ENCODE peak calls at places on chromosomes 1 and 21, in eight cellular contexts. C is astrocyte of the spinal cord, N is epithelial cell of esophagus, U is breast epithelium, D is PC-3, Y is neuronal stem cell, K is suprapubic skin, Z is Peyer's patch. F is an unnamed sample.

GRCh38 chr1:64337476-64337875 is 132.5 kb upstream of the CACHD1 start:
- DNase-seq in C (no peak), N (no peak), U (no peak), D (no peak), Y (no peak), K (no peak), Z (no peak), F (no peak)

GRCh38 chr1:210292276-210292851 is 36.3 kb upstream of the HHAT start:
- DNase-seq in C (peak; percentile 30), N (no peak), U (peak; percentile 60), D (peak; percentile 57), Y (peak; percentile 90), K (peak; percentile 81), Z (peak; percentile 20), F (no peak)

GRCh38 chr1:170661646-170662411 is 2.1 kb upstream of the PRRX1 start:
- DNase-seq in C (peak; percentile 67), N (peak; percentile 21), U (no peak), D (no peak), Y (no peak), K (no peak), Z (no peak), F (no peak)

GRCh38 chr1:231236131-231236571 is 4.9 kb upstream of the GNPAT start:
- DNase-seq in C (no peak), N (no peak), U (no peak), D (no peak), Y (no peak), K (no peak), Z (no peak), F (no peak)

GRCh38 chr21:25837545-25838263 is 102.9 kb downstream of the GABPA start:
- DNase-seq in C (peak; percentile 86), N (peak; percentile 39), U (no peak), D (peak; percentile 88), Y (no peak), K (no peak), Z (no peak), F (no peak)

GRCh38 chr1:174902531-174903099 is 97.1 kb upstream of the CACYBP start:
- DNase-seq in C (no peak), N (peak; percentile 76), U (peak; percentile 37), D (peak; percentile 2), Y (no peak), K (no peak), Z (no peak), F (peak; percentile 61)

GRCh38 chr1:9009438-9010366 is 16.5 kb downstream of the SLC2A7 start:
- DNase-seq in C (peak; percentile 19), N (peak; percentile 41), U (no peak), D (peak; percentile 33), Y (no peak), K (no peak), Z (peak; percentile 40), F (no peak)

GRCh38 chr1:206575165-206575893 is 36.9 kb downstream of the EIF2D start:
- DNase-seq in C (peak; percentile 64), N (peak; percentile 90), U (no peak), D (no peak), Y (no peak), K (no peak), Z (peak; percentile 60), F (no peak)

GRCh38 chr1:194795917-194796593 is 1609.6 kb upstream of the B3GALT2 start:
- DNase-seq in C (no peak), N (no peak), U (no peak), D (peak; percentile 26), Y (no peak), K (no peak), Z (no peak), F (no peak)

GRCh38 chr1:54558434-54559030 is 10.5 kb downstream of the ACOT11 start:
- DNase-seq in C (no peak), N (no peak), U (no peak), D (no peak), Y (no peak), K (no peak), Z (no peak), F (no peak)

GRCh38 chr1:40958210-40958609 is 21.3 kb upstream of the CTPS1 start:
- DNase-seq in C (no peak), N (no peak), U (no peak), D (no peak), Y (no peak), K (no peak), Z (no peak), F (no peak)

GRCh38 chr1:181739214-181739613 is 255.9 kb downstream of the CACNA1E start:
- DNase-seq in C (no peak), N (no peak), U (no peak), D (no peak), Y (no peak), K (no peak), Z (no peak), F (no peak)

DNA sequence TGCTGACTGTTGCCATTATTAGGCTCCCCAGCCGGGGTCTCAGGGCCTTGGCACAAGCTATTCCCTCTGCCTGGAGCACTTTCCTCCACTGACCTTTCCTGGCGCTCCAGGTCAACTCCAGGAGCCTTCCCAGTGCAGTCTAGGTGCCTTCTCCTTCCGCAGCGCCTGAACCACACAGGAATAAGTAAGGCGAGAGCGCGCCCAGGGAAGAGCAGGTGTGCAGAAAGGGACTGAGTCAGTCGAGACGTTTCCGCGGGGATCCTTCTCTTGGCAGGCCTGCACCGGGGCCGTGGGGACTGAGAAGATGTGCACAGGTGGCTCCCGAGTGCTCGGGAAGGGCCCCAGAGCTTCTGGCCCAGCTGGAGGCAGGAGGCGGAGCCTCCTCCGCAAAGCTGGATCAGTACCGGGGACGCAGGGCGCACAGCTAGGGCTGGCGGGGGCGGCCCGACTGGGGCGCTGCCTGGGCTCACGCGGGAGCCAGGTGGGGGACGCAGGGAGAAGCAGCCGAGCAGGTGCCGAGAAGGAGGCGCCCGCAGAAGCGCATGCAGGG is 765 bp upstream of the BMP8A start:
- DNase-seq in C (no peak), N (peak; percentile 33), U (no peak), D (no peak), Y (no peak), K (no peak), Z (no peak), F (no peak)
- H3K4me3 ChIP-seq in C (no peak overlapping the region), N (no peak overlapping the region), U (peak overlapping the region; percentile 17), D (peak overlapping the region; percentile 69), Y (peak overlapping the region; percentile 79), K (peak overlapping the region; percentile 49), Z (peak overlapping the region; percentile 54), F (peak overlapping the region; percentile 3)

GRCh38 chr1:74587888-74588287 is 75.5 kb upstream of the LRRC53 start:
- DNase-seq in C (no peak), N (no peak), U (no peak), D (no peak), Y (no peak), K (no peak), Z (no peak), F (no peak)

GRCh38 chr1:74583365-74583764 is 71.0 kb upstream of the LRRC53 start:
- DNase-seq in C (no peak), N (no peak), U (no peak), D (no peak), Y (no peak), K (no peak), Z (no peak), F (no peak)

GRCh38 chr1:74590288-74590687 is 77.9 kb upstream of the LRRC53 start:
- DNase-seq in C (no peak), N (no peak), U (no peak), D (no peak), Y (no peak), K (no peak), Z (no peak), F (no peak)

GRCh38 chr1:74584185-74584584 is 71.8 kb upstream of the LRRC53 start:
- DNase-seq in C (no peak), N (no peak), U (no peak), D (no peak), Y (no peak), K (no peak), Z (no peak), F (no peak)

DNA sequence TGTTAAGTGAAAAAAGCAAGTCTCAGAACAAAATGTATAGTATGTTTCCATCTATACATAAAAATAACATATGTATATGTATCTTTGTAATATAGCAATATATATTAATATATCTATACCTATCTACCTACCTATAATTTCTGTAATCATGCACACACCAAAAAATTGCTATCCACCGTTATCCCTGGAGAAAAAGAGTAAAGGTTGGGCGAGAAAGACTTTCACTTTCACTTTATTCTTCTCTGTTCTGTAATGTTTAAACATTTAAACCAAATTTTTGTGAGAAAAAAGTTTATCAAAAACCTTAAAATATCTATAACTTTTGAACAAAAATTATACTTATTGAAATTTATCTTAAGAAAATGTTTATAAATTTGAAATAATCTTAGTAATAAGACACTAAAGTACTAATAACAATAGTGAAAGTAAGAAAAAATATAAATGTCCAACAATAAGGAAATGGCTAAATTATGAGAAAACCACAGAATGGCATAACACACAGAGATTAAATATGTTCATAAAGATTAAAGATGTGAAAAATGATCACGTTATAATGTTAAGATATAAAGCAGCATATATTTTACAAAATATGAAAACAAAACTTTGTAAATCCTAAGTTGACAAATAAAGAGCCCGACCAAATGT is 74.0 kb upstream of the LRRC53 start:
- DNase-seq in C (peak; percentile 1), N (no peak), U (no peak), D (no peak), Y (no peak), K (no peak), Z (no peak), F (no peak)
- H3K4me3 ChIP-seq in C (no peak overlapping the region), N (no peak overlapping the region), U (no peak overlapping the region), D (no peak overlapping the region), Y (no peak overlapping the region), K (no peak overlapping the region), Z (no peak overlapping the region), F (no peak overlapping the region)

GRCh38 chr1:189708674-189709073 is 769.0 kb downstream of the BRINP3 start:
- DNase-seq in C (no peak), N (peak; percentile 47), U (no peak), D (peak; percentile 33), Y (no peak), K (no peak), Z (no peak), F (no peak)

DNA sequence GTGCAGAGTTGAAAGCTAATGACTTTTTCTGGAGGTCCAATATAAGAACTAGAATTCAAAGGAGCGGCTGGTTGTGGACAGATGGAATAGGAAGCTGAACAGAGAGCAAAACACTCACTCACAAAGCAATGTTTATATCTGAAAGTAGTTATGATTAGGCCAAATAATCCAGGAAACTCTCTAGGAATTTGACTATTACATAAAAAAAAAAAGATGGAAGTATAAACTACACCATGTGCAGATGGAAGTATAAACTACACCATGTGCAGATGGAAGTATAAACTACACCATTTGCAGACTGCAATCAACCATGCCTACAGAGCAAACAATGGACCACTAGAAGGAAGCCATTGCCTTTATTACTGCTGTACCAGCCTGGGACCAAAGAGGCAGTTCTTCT is 771.1 kb downstream of the BRINP3 start:
- DNase-seq in C (no peak), N (no peak), U (no peak), D (no peak), Y (no peak), K (no peak), Z (no peak), F (no peak)
- H3K4me3 ChIP-seq in C (no peak overlapping the region), N (no peak overlapping the region), U (no peak overlapping the region), D (no peak overlapping the region), Y (no peak overlapping the region), K (no peak overlapping the region), Z (no peak overlapping the region), F (no peak overlapping the region)

DNA sequence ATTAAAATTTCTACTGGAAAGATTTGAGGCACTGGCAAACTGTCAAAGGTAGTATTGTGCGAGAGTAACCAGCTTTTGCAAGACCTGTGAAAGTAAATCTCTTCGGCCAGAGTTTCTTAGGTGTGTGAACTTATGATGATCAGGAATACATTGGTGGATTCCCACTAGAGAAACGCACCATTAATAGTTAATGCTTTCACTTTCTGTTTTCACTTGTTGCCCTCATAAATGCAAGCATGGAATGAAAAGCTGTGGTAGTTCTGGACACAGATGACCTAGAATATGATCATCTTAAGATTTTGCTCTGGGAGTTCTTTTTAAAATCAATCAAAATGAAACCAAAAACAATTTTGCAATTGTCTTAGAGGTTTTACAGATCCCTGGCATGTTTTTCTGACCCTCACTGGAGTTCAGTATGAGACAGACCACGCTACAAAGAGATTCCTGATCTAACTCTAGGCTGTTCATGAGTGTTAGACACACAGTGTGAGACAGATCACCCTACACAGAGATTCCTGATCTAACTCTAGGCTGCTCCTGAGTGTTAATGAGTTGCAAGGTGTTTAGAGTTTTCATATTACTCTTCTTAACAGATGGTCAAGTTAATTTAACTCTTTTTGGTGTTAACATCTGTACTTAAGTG is 98.8 kb downstream of the SDCCAG8 start:
- DNase-seq in C (peak; percentile 62), N (no peak), U (no peak), D (no peak), Y (no peak), K (no peak), Z (no peak), F (no peak)
- H3K4me3 ChIP-seq in C (peak overlapping the region; percentile 4), N (no peak overlapping the region), U (no peak overlapping the region), D (no peak overlapping the region), Y (no peak overlapping the region), K (peak overlapping the region; percentile 13), Z (peak overlapping the region; percentile 7), F (no peak overlapping the region)

F was measured in kidney epithelial cell.